ENCODE peak calls at places on chromosomes 4 and X, in six cellular contexts. Y, Q, Z, W, J and C are unnamed samples.

GRCh38 chrX:55710701-55711100 is 6.8 kb upstream of the RRAGB start:
- DNase-seq in W (peak; percentile 38), Z (peak; percentile 17), J (no peak), Q (no peak), Y (peak; percentile 3), C (no peak)

GRCh38 chr4:186845137-186845842 is 121.6 kb upstream of the FAT1 start:
- DNase-seq in Q (no peak), J (no peak), W (peak; percentile 96), Y (peak; percentile 56), Z (peak; percentile 83), C (no peak)

GRCh38 chrX:104270916-104271512 is 16.3 kb upstream of the ESX1 start:
- DNase-seq in Q (peak; percentile 59), Z (no peak), W (peak; percentile 4), J (peak; percentile 44), Y (peak; percentile 36), C (peak; percentile 17)

GRCh38 chr4:41455215-41455614 is 82.7 kb upstream of the LIMCH1 start:
- DNase-seq in J (no peak), Y (peak; percentile 22), Q (no peak), Z (no peak), W (no peak), C (no peak)

GRCh38 chr4:118968006-118968405 is 79.4 kb downstream of the SYNPO2 start:
- DNase-seq in W (peak; percentile 91), J (no peak), Y (peak; percentile 54), Q (no peak), Z (peak; percentile 67), C (peak; percentile 57)

GRCh38 chr4:157447195-157447594 is 226.7 kb downstream of the GRIA2 start:
- DNase-seq in J (no peak), Z (no peak), Y (no peak), W (no peak), Q (no peak), C (no peak)

GRCh38 chr4:124079174-124079780 is 633.3 kb downstream of the ANKRD50 start:
- DNase-seq in J (no peak), Q (no peak), W (peak; percentile 71), Y (no peak), Z (no peak), C (no peak)

GRCh38 chrX:92249125-92249524 is 469.9 kb downstream of the PCDH11X start:
- DNase-seq in Y (no peak), Z (no peak), W (no peak), Q (no peak), J (no peak), C (no peak)

GRCh38 chr4:15667006-15667405 is 11.8 kb upstream of the FBXL5 start:
- DNase-seq in W (no peak), Z (no peak), J (no peak), Y (no peak), Q (no peak), C (no peak)

GRCh38 chrX:39886282-39886681 is 211.5 kb downstream of the BCOR start:
- DNase-seq in W (no peak), J (no peak), Y (no peak), Q (no peak), Z (no peak), C (no peak)

GRCh38 chr4:89752932-89753598 is 83.9 kb downstream of the SNCA start:
- DNase-seq in Y (peak; percentile 65), Z (peak; percentile 64), J (no peak), Q (no peak), W (peak; percentile 78), C (no peak)

GRCh38 chr4:2047781-2048581 is 11.1 kb upstream of the NAT8L start:
- DNase-seq in J (no peak), Y (no peak), W (no peak), Z (no peak), Q (no peak), C (no peak)

GRCh38 chrX:154751669-154752271 is 893 bp upstream of the GAB3 start:
- DNase-seq in Q (no peak), Y (no peak), J (no peak), W (no peak), Z (no peak), C (no peak)

GRCh38 chr4:26076000-26076587 is 162.1 kb downstream of the SMIM20 start:
- DNase-seq in Q (no peak), J (no peak), Z (no peak), Y (no peak), W (peak; percentile 33), C (no peak)

GRCh38 chrX:105821471-105822081 is 763 bp upstream of the NRK start:
- DNase-seq in J (peak; percentile 43), Y (peak; percentile 46), Z (no peak), Q (peak; percentile 50), W (peak; percentile 52), C (no peak)

GRCh38 chr4:73067971-73068394 is 1.5 kb downstream of the COX18 start:
- DNase-seq in Q (no peak), Z (no peak), J (no peak), W (peak; percentile 8), Y (no peak), C (no peak)

GRCh38 chrX:20066968-20067708 is 49.6 kb downstream of the MAP7D2 start:
- DNase-seq in J (no peak), Z (no peak), Y (peak; percentile 44), Q (peak; percentile 10), W (peak; percentile 43), C (no peak)

GRCh38 chr4:147418206-147418605 is 62.7 kb upstream of the EDNRA start:
- DNase-seq in W (no peak), Q (no peak), Y (no peak), Z (no peak), J (no peak), C (no peak)

GRCh38 chr4:98688416-98689290 is 30.2 kb upstream of the TSPAN5 start:
- DNase-seq in Y (peak; percentile 58), W (peak; percentile 57), Z (no peak), Q (no peak), J (no peak), C (no peak)

GRCh38 chrX:45806410-45807121 is 605.9 kb upstream of the DIPK2B start:
- DNase-seq in J (no peak), W (peak; percentile 97), Q (no peak), Y (peak; percentile 82), Z (peak; percentile 78), C (no peak)

GRCh38 chr4:153206534-153206933 is 2.3 kb downstream of the TRIM2 start:
- DNase-seq in Z (no peak), Q (peak; percentile 27), J (no peak), W (no peak), Y (no peak), C (no peak)

GRCh38 chr4:183657564-183657963 is 1.4 kb downstream of the RWDD4 start:
- DNase-seq in J (no peak), Y (no peak), W (no peak), Q (no peak), Z (no peak), C (no peak)